ENCODE peak calls at places on chromosomes 4 and X, in seven cellular contexts. W is OCI-LY7, B is upper lobe of right lung, U is tibial artery, G is GM23248, V is Peyer's patch, L is heart right ventricle. H is an unnamed sample. For H3K4me1, the result is how much of the 10 kb centered on the place peaks cover.

GRCh38 chr4:37639551-37640293 is 46.5 kb downstream of the RELL1 start:
- DNase-seq in W (no peak), B (no peak), U (no peak), G (no peak), V (no peak), L (no peak), H (no peak)

GRCh38 chrX:29530520-29530919 is 684.8 kb upstream of the MAGEB2 start:
- DNase-seq in W (no peak), B (no peak), U (no peak), G (peak), V (no peak), L (no peak), H (no peak)

GRCh38 chr4:127131527-127131926 is 501.2 kb upstream of the INTU start:
- DNase-seq in W (no peak), B (no peak), U (no peak), G (no peak), V (no peak), L (no peak), H (no peak)

GRCh38 chrX:49079489-49080428 is at the start of gene WDR45:
- DNase-seq in W (peak), B (peak), U (peak), G (peak), V (peak), L (peak), H (peak)

GRCh38 chr4:182533948-182534347 is 290.7 kb downstream of the TENM3 start:
- DNase-seq in W (no peak), B (no peak), U (no peak), G (peak), V (no peak), L (no peak), H (no peak)

GRCh38 chr4:110618091-110619000 is 4.5 kb downstream of the PITX2 start:
- DNase-seq in W (no peak), B (no peak), U (no peak), G (no peak), V (peak), L (no peak), H (peak)

GRCh38 chr4:99180367-99181169 is 36.5 kb upstream of the ADH4 start:
- DNase-seq in W (no peak), B (no peak), U (no peak), G (peak), V (no peak), L (no peak), H (no peak)

GRCh38 chr4:182808673-182809416 is 108.3 kb downstream of the DCTD start:
- DNase-seq in W (no peak), B (no peak), U (no peak), G (peak), V (no peak), L (no peak), H (no peak)

GRCh38 chrX:17174671-17175070 is 200.3 kb upstream of the NHS start:
- DNase-seq in W (no peak), B (no peak), U (no peak), G (no peak), V (no peak), L (peak), H (no peak)

GRCh38 chr4:54189140-54189539 is 40.0 kb upstream of the PDGFRA start:
- DNase-seq in W (no peak), B (no peak), U (no peak), G (peak), V (no peak), L (no peak), H (no peak)

GRCh38 chr4:152257601-152258066 is 278.3 kb downstream of the FBXW7 start:
- DNase-seq in W (no peak), B (no peak), U (no peak), G (peak), V (no peak), L (no peak), H (no peak)

GRCh38 chrX:42290608-42291007 is 367.3 kb upstream of the CASK start:
- DNase-seq in W (peak), B (no peak), U (no peak), G (peak), V (no peak), L (no peak), H (no peak)

GRCh38 chrX:95974885-95975284 is 709.8 kb upstream of the DIAPH2 start:
- DNase-seq in W (no peak), B (no peak), U (no peak), G (no peak), V (no peak), L (no peak), H (no peak)

GRCh38 chrX:13658602-13659001 is 5.7 kb downstream of the TCEANC start:
- DNase-seq in W (peak), B (no peak), U (no peak), G (peak), V (no peak), L (no peak), H (no peak)

GRCh38 chrX:51395807-51396728 is 63.4 kb downstream of the NUDT10 start:
- DNase-seq in W (peak), B (peak), U (no peak), G (peak), V (no peak), L (peak), H (peak)

GRCh38 chrX:10656214-10656613 is 35.8 kb upstream of the MID1 start:
- DNase-seq in W (no peak), B (no peak), U (no peak), G (no peak), V (no peak), L (no peak), H (no peak)

GRCh38 chr4:143337600-143338287 is 1.1 kb downstream of the GAB1 start:
- DNase-seq in W (peak), B (peak), U (peak), G (peak), V (peak), L (peak), H (peak)

GRCh38 chr4:102901804-102902203 is 33.0 kb downstream of the CISD2 start:
- DNase-seq in W (no peak), B (no peak), U (no peak), G (no peak), V (no peak), L (no peak), H (no peak)

GRCh38 chr4:148441624-148441985 is 609 bp downstream of the NR3C2 start:
- DNase-seq in W (no peak), B (no peak), U (no peak), G (peak), V (no peak), L (no peak), H (no peak)

GRCh38 chrX:24619647-24620046 is 27.5 kb downstream of the PCYT1B start:
- DNase-seq in W (no peak), B (no peak), U (no peak), G (peak), V (no peak), L (no peak), H (no peak)

GRCh38 chr4:116358633-116359222 is 726.6 kb downstream of the TRAM1L1 start:
- DNase-seq in W (peak), B (no peak), U (no peak), G (peak), V (no peak), L (no peak), H (peak)

GRCh38 chrX:16061296-16061695 is 62.1 kb upstream of the GRPR start:
- DNase-seq in W (no peak), B (no peak), U (no peak), G (peak), V (no peak), L (no peak), H (no peak)

GRCh38 chrX:13341491-13342101 is 21.7 kb upstream of the ATXN3L start:
- DNase-seq in W (peak), B (no peak), U (no peak), G (no peak), V (no peak), L (no peak), H (no peak)

GRCh38 chr4:45692131-45692530 is 431.7 kb downstream of the GABRG1 start:
- DNase-seq in W (no peak), B (no peak), U (no peak), G (no peak), V (no peak), L (no peak), H (no peak)

GRCh38 chr4:82774711-82775171 is 23.9 kb downstream of the SCD5 start:
- DNase-seq in W (no peak), B (no peak), U (no peak), G (peak), V (no peak), L (no peak), H (no peak)

GRCh38 chr4:2248821-2249261 is 6.9 kb upstream of the HAUS3 start:
- DNase-seq in W (no peak), B (no peak), U (no peak), G (no peak), V (no peak), L (no peak), H (peak)

GRCh38 chr4:10662937-10663336 is 21.6 kb downstream of the CLNK start:
- DNase-seq in W (no peak), B (no peak), U (no peak), G (no peak), V (no peak), L (no peak), H (no peak)

GRCh38 chrX:13223868-13224555 is 95.8 kb downstream of the ATXN3L start:
- DNase-seq in W (no peak), B (no peak), U (no peak), G (peak), V (no peak), L (no peak), H (peak)

GRCh38 chr4:40992472-40993298 is 221.7 kb downstream of the APBB2 start:
- DNase-seq in W (peak), B (no peak), U (no peak), G (peak), V (no peak), L (no peak), H (no peak)

GRCh38 chr4:181971973-181972372 is 271.2 kb upstream of the TENM3 start:
- DNase-seq in W (no peak), B (no peak), U (no peak), G (peak), V (no peak), L (no peak), H (no peak)

GRCh38 chr4:85475631-85476233 is 782 bp downstream of the ARHGAP24 start:
- DNase-seq in W (no peak), B (peak), U (no peak), G (peak), V (no peak), L (peak), H (peak)

GRCh38 chr4:47049347-47049746 is 18.0 kb downstream of the GABRB1 start:
- DNase-seq in W (no peak), B (no peak), U (no peak), G (no peak), V (no peak), L (no peak), H (no peak)

GRCh38 chr4:121182296-121182695 is 18.2 kb upstream of the TNIP3 start:
- DNase-seq in W (peak), B (no peak), U (no peak), G (peak), V (no peak), L (no peak), H (no peak)

GRCh38 chrX:15224747-15225146 is 45.1 kb downstream of the ASB9 start:
- DNase-seq in W (no peak), B (no peak), U (no peak), G (no peak), V (no peak), L (no peak), H (no peak)

GRCh38 chr4:6469144-6469543 is 3.3 kb downstream of the PPP2R2C start:
- DNase-seq in W (no peak), B (no peak), U (no peak), G (no peak), V (no peak), L (no peak), H (no peak)

GRCh38 chr4:3516061-3516835 is 16.0 kb downstream of the LRPAP1 start:
- DNase-seq in W (no peak), B (no peak), U (no peak), G (no peak), V (no peak), L (no peak), H (no peak)

GRCh38 chr4:117817316-117817715 is 217.0 kb upstream of the NDST3 start:
- DNase-seq in W (no peak), B (no peak), U (no peak), G (no peak), V (no peak), L (no peak), H (no peak)

GRCh38 chr4:20474119-20474518 is 222.4 kb downstream of the SLIT2 start:
- DNase-seq in W (no peak), B (no peak), U (no peak), G (peak), V (no peak), L (no peak), H (no peak)

GRCh38 chr4:76977731-76978350 is 28.3 kb downstream of the SEPTIN11 start:
- DNase-seq in W (no peak), B (no peak), U (no peak), G (peak), V (no peak), L (no peak), H (no peak)

GRCh38 chr4:76974150-76974549 is 24.6 kb downstream of the SEPTIN11 start:
- DNase-seq in W (no peak), B (no peak), U (no peak), G (no peak), V (no peak), L (no peak), H (no peak)

GRCh38 chr4:76980280-76980679 is 30.7 kb downstream of the SEPTIN11 start:
- DNase-seq in W (no peak), B (no peak), U (no peak), G (no peak), V (no peak), L (no peak), H (no peak)

GRCh38 chr4:76979236-76979635 is 29.7 kb downstream of the SEPTIN11 start:
- DNase-seq in W (no peak), B (no peak), U (no peak), G (no peak), V (no peak), L (no peak), H (no peak)

DNA sequence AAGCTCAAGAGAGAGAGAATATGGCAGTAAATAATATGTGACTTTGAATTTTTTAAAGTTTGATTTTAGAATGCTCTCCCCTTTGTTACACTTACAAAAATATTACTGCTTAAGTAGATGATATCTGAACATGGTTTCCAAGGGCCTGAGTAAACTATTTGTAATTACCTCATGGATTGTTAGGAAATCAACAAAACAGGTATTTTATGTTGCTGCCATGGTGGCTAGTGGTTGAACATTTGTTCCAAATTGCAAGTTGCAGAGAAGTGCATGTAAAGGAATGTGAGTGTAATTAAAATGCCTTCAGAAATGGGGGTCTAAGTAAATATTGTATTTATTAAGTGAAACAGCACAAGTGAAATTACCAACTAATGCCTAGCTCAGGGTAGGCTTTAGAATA is 27.6 kb downstream of the SEPTIN11 start:
- DNase-seq in W (no peak), B (no peak), U (no peak), G (no peak), V (no peak), L (no peak), H (no peak)
- H3K4me1 ChIP-seq in W (under half), B (under half), U (under half), G (half or more), V (under half), L (under half), H (under half)

DNA sequence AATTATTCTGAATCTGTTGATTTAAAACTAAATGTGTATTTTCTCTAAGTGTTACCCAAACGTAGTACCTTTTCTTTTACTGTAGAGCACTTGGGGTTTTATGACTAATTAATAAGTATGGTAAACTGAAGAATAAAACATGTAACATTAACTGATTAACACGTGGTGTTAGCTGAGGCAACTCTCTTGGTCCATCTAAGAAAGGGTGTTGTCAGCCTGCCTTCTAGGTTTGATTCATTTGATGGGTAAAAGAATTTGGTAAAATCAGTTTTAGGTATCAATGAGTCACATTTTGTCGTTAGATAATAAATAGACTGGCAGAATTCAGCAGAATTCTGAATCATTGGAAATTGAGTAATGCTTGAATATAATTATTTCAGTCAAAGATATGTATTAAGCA is 99.7 kb downstream of the AFF1 start:
- DNase-seq in W (no peak), B (no peak), U (no peak), G (no peak), V (no peak), L (no peak), H (no peak)
- H3K4me1 ChIP-seq in W (half or more), B (half or more), U (half or more), G (half or more), V (under half), L (half or more), H (half or more)

GRCh38 chrX:65689377-65689776 is 21.9 kb downstream of the MSN start:
- DNase-seq in W (no peak), B (no peak), U (no peak), G (no peak), V (no peak), L (no peak), H (no peak)
- H3K4me1 ChIP-seq in W (half or more), B (half or more), U (half or more), G (half or more), V (under half), L (half or more), H (under half)

GRCh38 chr4:113646456-113646809 is 115.1 kb downstream of the CAMK2D start:
- DNase-seq in W (no peak), B (no peak), U (no peak), G (peak), V (peak), L (peak), H (no peak)

GRCh38 chr4:113643505-113643904 is 118.0 kb downstream of the CAMK2D start:
- DNase-seq in W (no peak), B (no peak), U (no peak), G (no peak), V (no peak), L (no peak), H (no peak)

GRCh38 chr4:113645771-113646455 is 115.6 kb downstream of the CAMK2D start:
- DNase-seq in W (no peak), B (no peak), U (no peak), G (peak), V (no peak), L (no peak), H (no peak)

GRCh38 chr4:113644398-113644797 is 117.1 kb downstream of the CAMK2D start:
- DNase-seq in W (no peak), B (no peak), U (no peak), G (no peak), V (no peak), L (no peak), H (no peak)

DNA sequence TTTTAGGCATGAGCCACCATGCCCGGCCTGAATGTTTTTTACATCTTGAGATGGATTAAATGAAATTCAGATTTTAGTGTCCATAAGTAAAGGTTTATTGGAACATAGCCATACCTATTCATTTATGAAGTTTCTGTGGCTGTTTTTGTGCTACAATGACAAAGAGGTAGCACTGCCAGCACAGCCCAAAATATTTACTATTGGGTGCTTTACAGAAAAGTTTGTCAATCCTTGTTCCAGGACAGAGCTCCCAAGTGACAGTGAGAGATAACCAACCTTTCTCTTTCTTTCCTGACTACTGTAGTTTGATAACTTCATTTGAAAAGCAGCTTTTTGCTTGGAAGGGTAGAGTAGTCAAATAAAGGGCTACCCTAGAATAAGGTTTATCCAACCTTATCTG is 116.2 kb downstream of the CAMK2D start:
- DNase-seq in W (no peak), B (no peak), U (no peak), G (no peak), V (no peak), L (no peak), H (no peak)
- H3K4me1 ChIP-seq in W (under half), B (under half), U (half or more), G (under half), V (under half), L (half or more), H (under half)

GRCh38 chr4:7810792-7811535 is 128.7 kb downstream of the AFAP1 start:
- DNase-seq in W (no peak), B (peak), U (no peak), G (no peak), V (no peak), L (no peak), H (no peak)
- H3K4me1 ChIP-seq in W (under half), B (under half), U (under half), G (under half), V (under half), L (under half), H (under half)

DNA sequence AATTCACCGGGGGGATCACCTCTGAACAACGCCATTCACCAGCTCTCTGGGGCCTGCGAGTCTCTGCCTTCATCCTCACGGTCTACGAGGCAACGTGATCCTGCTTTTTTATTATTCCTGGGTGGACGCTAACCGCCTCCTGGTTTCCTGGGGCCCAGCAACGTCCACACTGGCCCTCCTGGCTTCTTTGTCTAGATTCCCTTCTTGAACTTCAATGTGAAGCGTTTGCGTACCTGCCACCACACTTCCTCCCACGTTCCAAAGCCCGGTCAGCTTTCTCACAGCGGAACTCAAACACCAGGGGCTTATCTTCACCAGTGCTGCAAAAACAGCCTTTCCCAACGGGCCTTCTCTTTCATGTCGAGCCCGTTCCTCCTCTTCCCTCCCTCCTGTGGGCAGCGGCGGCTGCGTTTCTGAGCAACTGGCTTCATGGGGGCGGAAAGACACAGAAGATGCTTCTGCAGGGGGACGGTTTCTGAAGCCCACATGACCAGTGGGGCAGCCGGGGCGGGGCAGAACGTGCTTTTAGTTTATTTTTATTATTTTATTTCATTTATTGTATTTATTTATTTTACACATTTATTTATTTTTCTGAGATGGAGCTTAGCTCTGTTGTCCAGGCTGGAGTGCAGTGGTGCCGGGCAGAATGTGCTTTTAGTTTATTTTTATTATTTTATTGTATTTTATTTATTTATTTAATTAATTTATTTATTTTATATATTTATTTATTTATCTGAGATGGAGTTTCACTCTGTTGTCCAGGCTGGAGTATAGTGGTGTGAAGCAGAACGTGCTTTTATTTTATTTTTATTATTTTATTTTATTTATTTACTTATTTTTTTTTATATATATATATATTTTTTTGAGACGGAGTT is 64.6 kb downstream of the CRLF2 start:
- DNase-seq in W (no peak), B (no peak), U (peak), G (no peak), V (no peak), L (no peak), H (no peak)
- H3K4me1 ChIP-seq in W (under half), B (under half), U (under half), G (under half), V (under half), L (under half), H (under half)

GRCh38 chrX:40147399-40148188 is 49.8 kb upstream of the BCOR start:
- DNase-seq in W (no peak), B (no peak), U (no peak), G (no peak), V (no peak), L (no peak), H (no peak)

GRCh38 chrX:40148189-40148438 is 50.4 kb upstream of the BCOR start:
- DNase-seq in W (no peak), B (no peak), U (no peak), G (no peak), V (no peak), L (no peak), H (no peak)

GRCh38 chrX:40149286-40150175 is 51.8 kb upstream of the BCOR start:
- DNase-seq in W (no peak), B (no peak), U (no peak), G (no peak), V (no peak), L (no peak), H (no peak)

GRCh38 chrX:40150503-40150902 is 52.7 kb upstream of the BCOR start:
- DNase-seq in W (peak), B (no peak), U (no peak), G (no peak), V (no peak), L (no peak), H (no peak)

GRCh38 chrX:40148439-40149285 is 50.9 kb upstream of the BCOR start:
- DNase-seq in W (peak), B (no peak), U (no peak), G (no peak), V (no peak), L (no peak), H (no peak)
- H3K4me1 ChIP-seq in W (half or more), B (under half), U (under half), G (under half), V (under half), L (under half), H (under half)

H was measured in pancreas.